ENCODE peak calls at places on chromosome 9, in seven cellular contexts. T, I, X, N, Y, W and G are unnamed samples.

GRCh38 chr9:125589287-125589686 is 117.7 kb downstream of the MAPKAP1 start:
- DNase-seq in T (no peak), I (no peak), X (no peak), N (no peak), Y (no peak), W (no peak), G (no peak)

GRCh38 chr9:134408939-134409737 is 82.9 kb downstream of the RXRA start:
- DNase-seq in T (no peak), I (no peak), X (no peak), N (no peak), Y (no peak), W (no peak), G (no peak)

GRCh38 chr9:13088734-13089427 is 190.6 kb downstream of the MPDZ start:
- DNase-seq in T (peak), I (peak), X (peak), N (peak), Y (peak), W (peak), G (no peak)

GRCh38 chr9:1927546-1927945 is 87.6 kb upstream of the SMARCA2 start:
- DNase-seq in T (no peak), I (no peak), X (no peak), N (peak), Y (no peak), W (no peak), G (no peak)

GRCh38 chr9:93133641-93134017 is 422 bp downstream of the NINJ1 start:
- DNase-seq in T (no peak), I (peak), X (peak), N (peak), Y (peak), W (peak), G (no peak)

GRCh38 chr9:91131433-91131839 is 230.3 kb downstream of the AUH start:
- DNase-seq in T (peak), I (peak), X (no peak), N (no peak), Y (peak), W (no peak), G (no peak)

GRCh38 chr9:18976368-18977238 is 56.4 kb downstream of the SAXO1 start:
- DNase-seq in T (no peak), I (peak), X (no peak), N (no peak), Y (peak), W (peak), G (no peak)

GRCh38 chr9:88197781-88198345 is 59.6 kb upstream of the SPATA31C2 start:
- DNase-seq in T (no peak), I (peak), X (no peak), N (no peak), Y (peak), W (peak), G (no peak)

GRCh38 chr9:38046669-38047300 is 22.2 kb downstream of the SHB start:
- DNase-seq in T (peak), I (peak), X (no peak), N (no peak), Y (peak), W (no peak), G (no peak)

GRCh38 chr9:87714819-87715218 is 11.1 kb upstream of the CTSL start:
- DNase-seq in T (no peak), I (peak), X (no peak), N (no peak), Y (peak), W (no peak), G (no peak)

GRCh38 chr9:113492343-113493079 is 29.0 kb downstream of the RGS3 start:
- DNase-seq in T (no peak), I (no peak), X (no peak), N (no peak), Y (no peak), W (no peak), G (no peak)

GRCh38 chr9:133580971-133581370 is 28.2 kb downstream of the FAM163B start:
- DNase-seq in T (no peak), I (no peak), X (no peak), N (no peak), Y (no peak), W (no peak), G (no peak)

GRCh38 chr9:87278971-87279731 is 218.5 kb upstream of the DAPK1 start:
- DNase-seq in T (no peak), I (no peak), X (no peak), N (no peak), Y (no peak), W (no peak), G (no peak)

GRCh38 chr9:30584559-30584958 is 1799.9 kb upstream of the ACO1 start:
- DNase-seq in T (no peak), I (no peak), X (no peak), N (no peak), Y (no peak), W (no peak), G (no peak)

GRCh38 chr9:108836771-108837170 is 19.0 kb downstream of the ACTL7B start:
- DNase-seq in T (no peak), I (peak), X (no peak), N (peak), Y (no peak), W (no peak), G (no peak)

GRCh38 chr9:127193483-127193882 is 71.0 kb upstream of the ANGPTL2 start:
- DNase-seq in T (no peak), I (no peak), X (no peak), N (no peak), Y (no peak), W (no peak), G (no peak)

GRCh38 chr9:78292026-78292425 is 4.9 kb upstream of the PSAT1 start:
- DNase-seq in T (no peak), I (no peak), X (no peak), N (no peak), Y (no peak), W (no peak), G (no peak)

GRCh38 chr9:107810493-107810931 is 320.9 kb upstream of the KLF4 start:
- DNase-seq in T (no peak), I (peak), X (no peak), N (no peak), Y (no peak), W (no peak), G (no peak)

GRCh38 chr9:22079873-22080341 is 70.8 kb upstream of the CDKN2B start:
- DNase-seq in T (no peak), I (no peak), X (no peak), N (no peak), Y (no peak), W (no peak), G (no peak)

GRCh38 chr9:91412895-91413294 is 10.7 kb downstream of the NFIL3 start:
- DNase-seq in T (no peak), I (peak), X (no peak), N (no peak), Y (no peak), W (no peak), G (no peak)

GRCh38 chr9:87379300-87379699 is 118.4 kb upstream of the DAPK1 start:
- DNase-seq in T (no peak), I (no peak), X (no peak), N (no peak), Y (no peak), W (no peak), G (no peak)

GRCh38 chr9:104991144-104991953 is 63.4 kb upstream of the ABCA1 start:
- DNase-seq in T (peak), I (peak), X (peak), N (peak), Y (peak), W (peak), G (no peak)

GRCh38 chr9:107711528-107711927 is 222.0 kb upstream of the KLF4 start:
- DNase-seq in T (peak), I (peak), X (no peak), N (no peak), Y (peak), W (peak), G (no peak)

DNA sequence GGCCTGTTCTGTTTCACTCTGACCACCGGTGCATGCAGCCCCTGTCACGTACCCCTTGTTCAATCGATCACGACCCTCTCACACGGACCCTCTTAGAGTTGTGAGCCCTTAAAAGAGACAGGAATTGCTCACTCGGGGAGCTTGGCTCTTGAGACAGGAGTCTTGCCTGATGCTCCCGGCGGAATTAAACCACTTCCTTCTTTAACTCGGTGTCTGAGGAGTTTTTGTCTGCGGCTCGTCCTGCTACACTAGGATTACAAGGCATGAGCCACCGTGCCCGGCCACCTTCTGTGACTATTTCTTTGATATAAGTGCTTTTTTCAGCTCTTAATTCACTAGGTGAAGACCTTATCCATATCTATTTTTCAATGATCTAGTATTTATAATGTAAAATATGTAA is 167.5 kb downstream of the TTC39B start:
- DNase-seq in T (no peak), I (no peak), X (no peak), N (peak), Y (no peak), W (no peak), G (no peak)
- H2AFZ ChIP-seq in T (no peak), I (no peak), X (peak), N (peak), Y (no peak), W (no peak), G (no peak)

DNA sequence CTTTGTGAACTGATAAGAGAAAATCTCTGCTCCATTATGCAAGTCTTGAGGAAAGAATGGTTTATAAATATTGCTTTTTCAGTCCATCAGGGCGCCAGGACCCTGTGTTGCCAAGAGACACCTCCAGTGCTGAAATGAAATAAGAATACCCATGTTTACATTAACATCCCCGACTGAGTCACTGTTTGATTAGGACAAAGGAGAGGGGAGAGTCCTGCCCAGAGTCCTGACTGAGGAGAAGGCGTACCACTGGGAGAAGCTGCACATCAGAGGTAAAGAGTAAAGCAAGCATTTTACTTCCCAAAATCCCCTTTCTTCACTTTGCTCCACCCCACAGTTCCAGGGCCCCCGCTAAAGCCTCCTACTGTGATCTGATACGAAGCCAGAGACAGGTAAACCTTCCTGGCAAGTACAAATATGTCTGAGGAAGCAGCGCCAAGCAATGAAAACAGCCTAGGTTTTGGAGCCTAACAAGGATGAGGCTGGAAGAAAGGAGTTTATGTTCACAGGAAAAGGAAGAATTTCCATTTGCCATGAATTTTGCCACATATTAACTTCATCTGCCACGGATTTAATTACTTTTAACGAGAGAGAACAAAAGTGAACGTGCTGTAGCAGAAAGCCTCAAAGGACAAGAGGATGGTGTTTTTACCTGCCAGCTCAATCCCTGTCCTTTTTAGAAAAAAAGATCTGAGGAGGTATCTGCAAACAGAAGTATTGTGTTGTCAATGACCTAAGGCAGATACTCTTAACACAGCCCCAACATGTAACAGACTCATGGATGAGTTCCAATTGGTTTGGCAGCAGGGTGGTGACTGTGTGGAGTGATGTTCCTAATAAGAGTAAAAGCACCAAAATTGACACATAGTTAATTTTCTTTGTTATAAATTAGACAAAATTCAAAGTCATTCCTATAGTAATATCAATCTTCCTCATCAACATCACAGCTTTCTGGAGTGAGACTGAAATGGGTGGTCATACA is 209.4 kb upstream of the TLE4 start:
- DNase-seq in T (no peak), I (peak), X (no peak), N (no peak), Y (peak), W (no peak), G (peak)
- H2AFZ ChIP-seq in T (no peak), I (peak), X (no peak), N (peak), Y (no peak), W (no peak), G (no peak)

GRCh38 chr9:83511051-83511450 is 27.1 kb downstream of the FRMD3 start:
- DNase-seq in T (no peak), I (peak), X (no peak), N (no peak), Y (no peak), W (no peak), G (no peak)
- H2AFZ ChIP-seq in T (no peak), I (no peak), X (no peak), N (no peak), Y (no peak), W (no peak), G (no peak)

DNA sequence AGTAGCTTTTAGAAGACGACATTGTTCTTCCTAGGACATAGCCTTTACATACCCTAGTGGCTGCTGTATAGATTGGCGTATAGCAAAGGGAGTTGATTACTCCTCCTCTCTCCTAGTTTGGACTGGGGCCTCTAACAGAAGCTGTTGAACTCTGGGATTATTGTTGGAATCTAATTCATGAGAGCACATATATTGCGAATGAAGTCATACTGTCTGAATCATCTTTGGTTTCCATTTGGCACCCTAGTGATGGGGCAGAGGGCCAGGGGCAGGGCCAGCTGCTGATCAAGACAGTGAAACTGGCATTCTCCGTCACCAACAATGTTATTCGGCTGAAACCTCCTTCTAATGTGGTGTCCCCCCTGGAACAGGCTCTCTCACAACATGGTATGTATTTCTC is 40.3 kb downstream of the NUP188 start:
- DNase-seq in T (no peak), I (peak), X (no peak), N (no peak), Y (no peak), W (no peak), G (no peak)
- H2AFZ ChIP-seq in T (no peak), I (no peak), X (no peak), N (no peak), Y (no peak), W (no peak), G (no peak)

GRCh38 chr9:28961625-28962024 is 1388.3 kb upstream of the C9orf72 start:
- DNase-seq in T (no peak), I (no peak), X (no peak), N (no peak), Y (no peak), W (no peak), G (no peak)
- H2AFZ ChIP-seq in T (no peak), I (no peak), X (peak), N (no peak), Y (no peak), W (no peak), G (no peak)